ENCODE peak calls at places on chromosomes 4 and X, in ten cellular contexts. F is neural crest cell; H is HT-29; O is GF-D8; C is coronary artery; E is GM20000; R is tibial nerve; K is T-helper 2 cell; A is neuronal stem cell; P is stimulated activated CD8-positive, alpha-beta memory T cell treated with anti-CD3 and anti-CD28 coated beads, Interleukin-15, amount 100 ng/mL, for 4 hours. I is an unnamed sample.

GRCh38 chr4:18512718-18513117 is 491.2 kb upstream of the LCORL start:
- DNase-seq in F (no peak), H (no peak), O (no peak), C (no peak), E (no peak), R (no peak), K (no peak), A (no peak), P (no peak), I (no peak)

GRCh38 chrX:149720021-149720689 is 8.3 kb downstream of the MAGEA11 start:
- DNase-seq in F (no peak), H (no peak), O (no peak), C (no peak), E (no peak), R (no peak), K (no peak), A (no peak), P (no peak), I (no peak)

GRCh38 chr4:132737344-132737743 is 411.8 kb upstream of the PCDH10 start:
- DNase-seq in F (no peak), H (peak; percentile 4), O (no peak), C (no peak), E (no peak), R (no peak), K (no peak), A (peak; percentile 4), P (no peak), I (no peak)

GRCh38 chrX:114712466-114712865 is 128.6 kb downstream of the HTR2C start:
- DNase-seq in F (no peak), H (no peak), O (no peak), C (no peak), E (no peak), R (no peak), K (no peak), A (no peak), P (no peak), I (no peak)

GRCh38 chrX:134246282-134246681 is 9.3 kb downstream of the CCDC160 start:
- DNase-seq in F (no peak), H (no peak), O (no peak), C (no peak), E (no peak), R (no peak), K (no peak), A (no peak), P (no peak), I (no peak)

GRCh38 chr4:40848251-40848650 is 98.5 kb downstream of the NSUN7 start:
- DNase-seq in F (no peak), H (no peak), O (no peak), C (no peak), E (no peak), R (no peak), K (no peak), A (no peak), P (no peak), I (no peak)

GRCh38 chr4:27008693-27009092 is 148.1 kb downstream of the STIM2 start:
- DNase-seq in F (no peak), H (no peak), O (no peak), C (no peak), E (no peak), R (no peak), K (no peak), A (no peak), P (no peak), I (no peak)

GRCh38 chrX:17032351-17032750 is 85.9 kb downstream of the REPS2 start:
- DNase-seq in F (no peak), H (no peak), O (no peak), C (no peak), E (no peak), R (peak; percentile 14), K (no peak), A (no peak), P (no peak), I (no peak)

GRCh38 chr4:41712413-41712812 is 36.1 kb downstream of the PHOX2B start:
- DNase-seq in F (no peak), H (no peak), O (no peak), C (no peak), E (no peak), R (no peak), K (no peak), A (no peak), P (no peak), I (no peak)

GRCh38 chr4:113941836-113942235 is 37.6 kb downstream of the ARSJ start:
- DNase-seq in F (no peak), H (no peak), O (no peak), C (no peak), E (no peak), R (no peak), K (no peak), A (no peak), P (no peak), I (no peak)

GRCh38 chrX:154397888-154398667 is at the start of gene RPL10:
- DNase-seq in F (peak; percentile 77), H (peak; percentile 98), O (peak; percentile 86), C (peak; percentile 96), E (peak; percentile 91), R (peak; percentile 80), K (peak; percentile 91), A (peak; percentile 88), P (peak; percentile 85), I (peak; percentile 95)

GRCh38 chrX:68988865-68989264 is 160.0 kb downstream of the EFNB1 start:
- DNase-seq in F (no peak), H (no peak), O (no peak), C (no peak), E (no peak), R (no peak), K (no peak), A (no peak), P (no peak), I (no peak)

GRCh38 chr4:141153751-141154510 is 20.7 kb upstream of the RNF150 start:
- DNase-seq in F (no peak), H (no peak), O (no peak), C (no peak), E (no peak), R (peak; percentile 23), K (no peak), A (no peak), P (no peak), I (no peak)

GRCh38 chr4:184819786-184820185 is 6.0 kb downstream of the ACSL1 start:
- DNase-seq in F (no peak), H (no peak), O (peak; percentile 9), C (no peak), E (no peak), R (no peak), K (no peak), A (no peak), P (no peak), I (no peak)

GRCh38 chr4:81465668-81466357 is 5.9 kb downstream of the RASGEF1B start:
- DNase-seq in F (no peak), H (peak; percentile 36), O (no peak), C (no peak), E (no peak), R (no peak), K (no peak), A (no peak), P (no peak), I (no peak)

GRCh38 chr4:104015680-104016079 is 295.9 kb upstream of the TACR3 start:
- DNase-seq in F (no peak), H (peak; percentile 26), O (no peak), C (no peak), E (no peak), R (no peak), K (no peak), A (no peak), P (no peak), I (no peak)

GRCh38 chrX:10120828-10121227 is 35.9 kb upstream of the CLCN4 start:
- DNase-seq in F (no peak), H (no peak), O (no peak), C (no peak), E (no peak), R (no peak), K (no peak), A (no peak), P (no peak), I (no peak)

I was measured in left ventricle myocardium superior.